ENCODE peak calls at places on chromosomes 13 and 19, in seven cellular contexts. I is stimulated activated CD4-positive, alpha-beta T cell treated with anti-CD3 and anti-CD28 coated beads, Interleukin-1b, Interleukin-23, amount 100 ng/mL, for 4 hours; A is ELR; J is neuronal stem cell; T is effector CD4-positive, alpha-beta T cell; Y is RPMI7951; O is HT1080. X is an unnamed sample.

GRCh38 chr13:42633495-42633894 is 59.5 kb downstream of the TNFSF11 start:
- DNase-seq in T (no peak), A (peak; percentile 10), I (no peak), Y (no peak), O (peak; percentile 11), J (no peak), X (no peak)

GRCh38 chr13:111549464-111549863 is 229.0 kb downstream of the TEX29 start:
- DNase-seq in A (no peak), I (no peak), J (no peak), O (no peak), T (no peak), Y (no peak), X (no peak)

GRCh38 chr19:7063339-7063738 is 4.9 kb upstream of the MBD3L3 start:
- DNase-seq in J (no peak), A (no peak), T (no peak), Y (no peak), O (no peak), I (no peak), X (no peak)

GRCh38 chr13:106570354-106570822 is 2.5 kb upstream of the ARGLU1 start:
- DNase-seq in T (peak; percentile 48), J (peak; percentile 31), Y (no peak), O (peak; percentile 42), A (peak; percentile 76), I (peak; percentile 47), X (peak; percentile 56)

GRCh38 chr13:105774739-105775460 is 760.6 kb downstream of the EFNB2 start:
- DNase-seq in T (no peak), I (no peak), Y (peak; percentile 90), O (peak; percentile 91), A (peak; percentile 68), J (no peak), X (no peak)

GRCh38 chr19:1164684-1165531 is 9.2 kb downstream of the SBNO2 start:
- DNase-seq in O (no peak), J (no peak), T (no peak), A (no peak), I (no peak), Y (no peak), X (no peak)

GRCh38 chr13:75621147-75621546 is 15.0 kb upstream of the LMO7 start:
- DNase-seq in A (peak; percentile 71), O (peak; percentile 36), Y (peak; percentile 28), T (no peak), I (no peak), J (no peak), X (no peak)

GRCh38 chr19:46967578-46968018 is 52.0 kb upstream of the NPAS1 start:
- DNase-seq in J (no peak), O (no peak), I (no peak), A (no peak), T (peak; percentile 16), Y (no peak), X (no peak)

GRCh38 chr13:26095846-26096245 is 44.0 kb upstream of the SHISA2 start:
- DNase-seq in Y (no peak), J (no peak), O (no peak), T (no peak), A (no peak), I (no peak), X (no peak)

GRCh38 chr13:95533545-95534135 is 18.9 kb upstream of the CLDN10 start:
- DNase-seq in A (no peak), I (no peak), J (no peak), T (no peak), Y (no peak), O (no peak), X (no peak)

GRCh38 chr19:33100894-33101644 is 20.1 kb downstream of the GPATCH1 start:
- DNase-seq in I (no peak), A (no peak), T (no peak), O (no peak), J (no peak), Y (no peak), X (no peak)

GRCh38 chr19:17255150-17255621 is 9.4 kb downstream of the USHBP1 start:
- DNase-seq in O (peak; percentile 48), T (no peak), A (no peak), Y (no peak), I (no peak), J (no peak), X (no peak)

GRCh38 chr13:113831061-113831460 is 32.8 kb downstream of the GAS6 start:
- DNase-seq in T (no peak), A (no peak), Y (no peak), J (no peak), O (no peak), I (no peak), X (no peak)

GRCh38 chr13:50192272-50192813 is 177.1 kb downstream of the KCNRG start:
- DNase-seq in I (no peak), J (no peak), Y (no peak), A (no peak), O (no peak), T (no peak), X (no peak)

GRCh38 chr13:96662036-96662435 is 332.2 kb downstream of the OXGR1 start:
- DNase-seq in I (no peak), J (no peak), O (peak; percentile 34), Y (no peak), T (no peak), A (peak; percentile 26), X (no peak)

GRCh38 chr13:107765724-107766436 is 449.5 kb downstream of the LIG4 start:
- DNase-seq in J (no peak), T (no peak), I (no peak), A (no peak), Y (no peak), O (no peak), X (no peak)

GRCh38 chr19:34082289-34083077 is 89.8 kb upstream of the LSM14A start:
- DNase-seq in J (peak; percentile 18), A (peak; percentile 17), Y (no peak), I (no peak), T (no peak), O (no peak), X (no peak)

GRCh38 chr13:41707192-41707858 is 250.0 kb downstream of the RGCC start:
- DNase-seq in I (no peak), J (no peak), O (no peak), Y (peak; percentile 1), A (no peak), T (no peak), X (no peak)

GRCh38 chr19:55160128-55160985 is 2.8 kb upstream of the TNNI3 start:
- DNase-seq in I (peak; percentile 86), J (peak; percentile 87), A (peak; percentile 92), Y (peak; percentile 80), T (peak; percentile 71), O (peak; percentile 84), X (peak; percentile 65)

GRCh38 chr13:24618219-24618955 is 61.8 kb upstream of the ATP12A start:
- DNase-seq in I (peak; percentile 12), T (peak; percentile 51), O (peak; percentile 69), J (no peak), A (peak; percentile 35), Y (no peak), X (peak; percentile 32)

GRCh38 chr13:31015207-31015606 is 82.8 kb downstream of the TEX26 start:
- DNase-seq in T (no peak), O (no peak), A (no peak), I (no peak), Y (no peak), J (no peak), X (no peak)

GRCh38 chr19:16463991-16464575 is 7.7 kb downstream of the EPS15L1 start:
- DNase-seq in Y (peak; percentile 40), I (no peak), T (no peak), A (peak; percentile 32), O (no peak), J (no peak), X (no peak)

GRCh38 chr13:64855506-64855905 is 2374.6 kb downstream of the PCDH9 start:
- DNase-seq in J (no peak), T (no peak), O (peak; percentile 28), A (peak; percentile 31), I (no peak), Y (peak; percentile 2), X (no peak)

GRCh38 chr13:23999411-23999810 is 102.1 kb upstream of the C1QTNF9B start:
- DNase-seq in O (no peak), I (no peak), J (no peak), Y (no peak), T (no peak), A (no peak), X (no peak)

GRCh38 chr19:4007836-4008539 is 452 bp downstream of the PIAS4 start:
- DNase-seq in J (peak; percentile 23), A (peak; percentile 56), T (no peak), I (no peak), O (no peak), Y (peak; percentile 32), X (no peak)

GRCh38 chr19:10701955-10702307 is 692 bp downstream of the QTRT1 start:
- DNase-seq in T (no peak), J (peak; percentile 38), I (no peak), O (no peak), A (peak; percentile 39), Y (peak; percentile 25), X (no peak)

GRCh38 chr13:27667946-27668345 is 46.3 kb downstream of the POLR1D start:
- DNase-seq in A (no peak), T (no peak), I (no peak), J (no peak), Y (peak; percentile 38), O (no peak), X (no peak)

GRCh38 chr19:966481-967088 is 17.6 kb upstream of the WDR18 start:
- DNase-seq in J (no peak), I (no peak), O (no peak), A (no peak), Y (no peak), T (no peak), X (no peak)

GRCh38 chr13:74171621-74172020 is 37.4 kb upstream of the KLF12 start:
- DNase-seq in I (no peak), O (no peak), A (no peak), J (no peak), Y (no peak), T (no peak), X (no peak)

GRCh38 chr19:58021541-58022282 is 12.1 kb upstream of the ZSCAN1 start:
- DNase-seq in T (peak; percentile 15), J (peak; percentile 33), Y (peak; percentile 64), O (peak; percentile 20), I (no peak), A (peak; percentile 71), X (no peak)

GRCh38 chr19:40693150-40693788 is 2.8 kb upstream of the NUMBL start:
- DNase-seq in O (no peak), Y (no peak), I (no peak), J (no peak), A (no peak), T (no peak), X (no peak)

GRCh38 chr19:32530773-32531172 is 50.2 kb upstream of the PDCD5 start:
- DNase-seq in A (no peak), Y (no peak), O (no peak), I (no peak), J (no peak), T (no peak), X (no peak)